ENCODE peak calls at places on chromosomes 2 and 18, in seven cellular contexts. Z, X, D, W, G, J and I are unnamed samples.

GRCh38 chr18:27769152-27769551 is 407.8 kb downstream of the CDH2 start:
- DNase-seq in Z (no peak), G (no peak), X (no peak), W (no peak), J (no peak), D (peak; percentile 35), I (no peak)

GRCh38 chr2:234290671-234291070 is 206.2 kb downstream of the ARL4C start:
- DNase-seq in D (no peak), X (no peak), G (no peak), J (no peak), Z (peak; percentile 51), W (peak; percentile 37), I (no peak)

GRCh38 chr2:241157841-241158545 is 7.7 kb downstream of the PPP1R7 start:
- DNase-seq in D (no peak), J (no peak), X (no peak), W (no peak), Z (no peak), G (peak; percentile 65), I (no peak)

GRCh38 chr2:170656669-170657068 is 58.5 kb upstream of the SP5 start:
- DNase-seq in D (no peak), Z (no peak), J (no peak), X (no peak), W (no peak), G (no peak), I (no peak)

GRCh38 chr2:61423714-61424113 is 47.2 kb downstream of the USP34 start:
- DNase-seq in J (no peak), G (no peak), D (no peak), X (peak; percentile 35), W (peak; percentile 55), Z (no peak), I (no peak)

GRCh38 chr2:29114514-29114840 is 738 bp upstream of the CLIP4 start:
- DNase-seq in X (no peak), J (no peak), Z (no peak), D (peak; percentile 57), W (no peak), G (no peak), I (no peak)

GRCh38 chr18:34807106-34807796 is 97.2 kb downstream of the DTNA start:
- DNase-seq in D (peak; percentile 84), J (no peak), X (no peak), G (no peak), Z (no peak), W (peak; percentile 51), I (no peak)

GRCh38 chr2:199440118-199440517 is 17.6 kb downstream of the SATB2 start:
- DNase-seq in Z (no peak), W (no peak), D (no peak), G (no peak), X (no peak), J (peak; percentile 13), I (no peak)

GRCh38 chr2:146037334-146037870 is 1517.5 kb upstream of the ZEB2 start:
- DNase-seq in Z (no peak), D (no peak), J (peak; percentile 3), X (no peak), G (no peak), W (no peak), I (no peak)

GRCh38 chr2:118319271-118319684 is 231.0 kb downstream of the INSIG2 start:
- DNase-seq in D (no peak), X (no peak), Z (no peak), G (no peak), J (no peak), W (no peak), I (no peak)

GRCh38 chr18:53941601-53942335 is 282.7 kb downstream of the MBD2 start:
- DNase-seq in X (peak; percentile 1), D (peak; percentile 79), Z (no peak), J (no peak), G (peak; percentile 17), W (peak; percentile 72), I (peak; percentile 68)

GRCh38 chr18:46407471-46408166 is 249.4 kb downstream of the LOXHD1 start:
- DNase-seq in X (no peak), G (no peak), Z (no peak), D (no peak), J (peak; percentile 12), W (peak; percentile 30), I (no peak)